ENCODE peak calls at places on chromosome 7, in five cellular contexts. M is RPMI7951, L is Panc1, T is prostate gland, O is fibroblast of villous mesenchyme. W is an unnamed sample.

GRCh38 chr7:40057292-40057691 is 77.1 kb downstream of the MPLKIP start:
- DNase-seq in L (no peak), O (peak; percentile 37), T (no peak), M (peak; percentile 67), W (no peak)

GRCh38 chr7:127514499-127514898 is 70.9 kb downstream of the GCC1 start:
- DNase-seq in L (peak; percentile 41), O (peak; percentile 37), M (peak; percentile 28), T (peak; percentile 5), W (no peak)

GRCh38 chr7:158766570-158767281 is 62.1 kb upstream of the NCAPG2 start:
- DNase-seq in M (no peak), L (no peak), T (no peak), O (no peak), W (no peak)

GRCh38 chr7:98321301-98321700 is 39.8 kb downstream of the BRI3 start:
- DNase-seq in O (no peak), T (no peak), M (no peak), L (no peak), W (no peak)

GRCh38 chr7:41702635-41703371 is at the start of gene INHBA:
- DNase-seq in L (no peak), T (no peak), O (peak; percentile 83), M (peak; percentile 95), W (no peak)

GRCh38 chr7:150341263-150342118 is at the start of gene RARRES2:
- DNase-seq in M (no peak), T (no peak), L (no peak), O (peak; percentile 59), W (no peak)

GRCh38 chr7:30652951-30653641 is 29.2 kb downstream of the CRHR2 start:
- DNase-seq in M (no peak), O (no peak), L (no peak), T (no peak), W (no peak)

GRCh38 chr7:50661345-50662058 is 96.3 kb upstream of the DDC start:
- DNase-seq in O (no peak), M (no peak), T (no peak), L (no peak), W (no peak)

GRCh38 chr7:31067491-31067890 is 15.4 kb downstream of the ADCYAP1R1 start:
- DNase-seq in T (no peak), M (no peak), L (no peak), O (no peak), W (no peak)

GRCh38 chr7:143285454-143285756 is 647 bp downstream of the TMEM139 start:
- DNase-seq in L (no peak), M (no peak), T (no peak), O (no peak), W (no peak)

GRCh38 chr7:130793855-130794618 is 60.0 kb upstream of the KLF14 start:
- DNase-seq in T (no peak), M (peak; percentile 73), O (peak; percentile 44), L (no peak), W (no peak)

GRCh38 chr7:2540133-2540532 is 15.2 kb downstream of the BRAT1 start:
- DNase-seq in O (no peak), T (no peak), M (no peak), L (no peak), W (no peak)

GRCh38 chr7:302054-302992 is 12.4 kb downstream of the FOXL3 start:
- DNase-seq in L (no peak), M (no peak), T (no peak), O (no peak), W (no peak)

GRCh38 chr7:47361746-47362215 is 220.1 kb downstream of the TNS3 start:
- DNase-seq in M (peak; percentile 98), O (peak; percentile 75), T (peak; percentile 21), L (no peak), W (no peak)

GRCh38 chr7:112833082-112833481 is 42.9 kb upstream of the TMEM168 start:
- DNase-seq in O (no peak), T (no peak), L (no peak), M (no peak), W (no peak)

GRCh38 chr7:53771701-53772100 is 736.3 kb downstream of the POM121L12 start:
- DNase-seq in M (no peak), O (no peak), T (no peak), L (no peak), W (no peak)

GRCh38 chr7:96636979-96637378 is 72.7 kb downstream of the SEM1 start:
- DNase-seq in T (no peak), O (no peak), M (peak; percentile 1), L (no peak), W (no peak)

GRCh38 chr7:38070718-38071117 is 107.3 kb upstream of the STARD3NL start:
- DNase-seq in O (peak; percentile 2), L (peak; percentile 12), M (peak; percentile 37), T (no peak), W (no peak)

GRCh38 chr7:139737221-139738100 is 40.3 kb downstream of the HIPK2 start:
- DNase-seq in M (peak; percentile 46), O (no peak), L (no peak), T (no peak), W (no peak)

GRCh38 chr7:45872116-45873034 is 507 bp downstream of the CCDC201 start:
- DNase-seq in L (no peak), O (no peak), M (no peak), T (no peak), W (no peak)

GRCh38 chr7:129948338-129948737 is 4.4 kb downstream of the UBE2H start:
- DNase-seq in M (no peak), L (no peak), T (no peak), O (no peak), W (no peak)

GRCh38 chr7:11706666-11707605 is 125.1 kb downstream of the THSD7A start:
- DNase-seq in T (peak; percentile 38), L (no peak), M (no peak), O (no peak), W (no peak)

GRCh38 chr7:22632674-22633073 is 94.3 kb upstream of the IL6 start:
- DNase-seq in O (no peak), L (no peak), M (no peak), T (no peak), W (no peak)

GRCh38 chr7:157010588-157011332 is at the start of gene MNX1:
- DNase-seq in L (no peak), M (peak; percentile 78), T (peak; percentile 61), O (peak; percentile 24), W (no peak)

GRCh38 chr7:158976849-158977593 is 120.7 kb downstream of the DYNC2I1 start:
- DNase-seq in O (peak; percentile 81), T (peak; percentile 75), L (peak; percentile 54), M (peak; percentile 75), W (peak; percentile 64)

GRCh38 chr7:131555565-131556054 is 818 bp downstream of the PODXL start:
- DNase-seq in L (no peak), O (no peak), M (no peak), T (no peak), W (no peak)

GRCh38 chr7:100894860-100895700 is 608 bp downstream of the ACHE start:
- DNase-seq in O (no peak), M (no peak), L (no peak), T (peak; percentile 41), W (no peak)

GRCh38 chr7:37095122-37095521 is 353.5 kb downstream of the ELMO1 start:
- DNase-seq in L (no peak), O (peak; percentile 38), M (no peak), T (no peak), W (no peak)